ENCODE peak calls at places on chromosomes 16 and 17, in six cellular contexts. One of them, this sample, is unnamed.

GRCh38 chr16:70294385-70295029 is 4.5 kb upstream of the DDX19B start:
- DNase-seq in lower leg skin: no peak
- DNase-seq in cardiac muscle cell: no peak
- DNase-seq in neural progenitor cell: no peak
- DNase-seq in CD8-positive, alpha-beta T cell: no peak
- DNase-seq in A549: no peak
- DNase-seq in this sample: no peak

GRCh38 chr17:65723356-65723928 is 162.0 kb upstream of the AXIN2 start:
- DNase-seq in lower leg skin: no peak
- DNase-seq in cardiac muscle cell: no peak
- DNase-seq in neural progenitor cell: no peak
- DNase-seq in CD8-positive, alpha-beta T cell: no peak
- DNase-seq in A549: no peak
- DNase-seq in this sample: peak; percentile 37

GRCh38 chr16:85192233-85192632 is 80.0 kb upstream of the CIBAR2 start:
- DNase-seq in lower leg skin: no peak
- DNase-seq in cardiac muscle cell: no peak
- DNase-seq in neural progenitor cell: no peak
- DNase-seq in CD8-positive, alpha-beta T cell: no peak
- DNase-seq in A549: no peak
- DNase-seq in this sample: no peak

GRCh38 chr16:78249056-78249455 is 149.6 kb downstream of the WWOX start:
- DNase-seq in lower leg skin: no peak
- DNase-seq in cardiac muscle cell: peak; percentile 53
- DNase-seq in neural progenitor cell: peak; percentile 73
- DNase-seq in CD8-positive, alpha-beta T cell: no peak
- DNase-seq in A549: no peak
- DNase-seq in this sample: no peak

GRCh38 chr17:49016775-49017463 is 19.7 kb downstream of the IGF2BP1 start:
- DNase-seq in lower leg skin: no peak
- DNase-seq in cardiac muscle cell: peak; percentile 33
- DNase-seq in neural progenitor cell: no peak
- DNase-seq in CD8-positive, alpha-beta T cell: no peak
- DNase-seq in A549: peak; percentile 95
- DNase-seq in this sample: peak; percentile 82

GRCh38 chr17:42980766-42981397 is 517 bp downstream of the RUNDC1 start:
- DNase-seq in lower leg skin: no peak
- DNase-seq in cardiac muscle cell: peak; percentile 77
- DNase-seq in neural progenitor cell: peak; percentile 78
- DNase-seq in CD8-positive, alpha-beta T cell: peak; percentile 27
- DNase-seq in A549: peak; percentile 76
- DNase-seq in this sample: peak; percentile 34

GRCh38 chr17:64573214-64573613 is 66.4 kb downstream of the CEP95 start:
- DNase-seq in lower leg skin: no peak
- DNase-seq in cardiac muscle cell: no peak
- DNase-seq in neural progenitor cell: no peak
- DNase-seq in CD8-positive, alpha-beta T cell: no peak
- DNase-seq in A549: no peak
- DNase-seq in this sample: no peak

GRCh38 chr17:76384987-76385891 is 830 bp downstream of the SPHK1 start:
- DNase-seq in lower leg skin: no peak
- DNase-seq in cardiac muscle cell: peak; percentile 54
- DNase-seq in neural progenitor cell: peak; percentile 47
- DNase-seq in CD8-positive, alpha-beta T cell: peak; percentile 10
- DNase-seq in A549: peak; percentile 77
- DNase-seq in this sample: peak; percentile 69

GRCh38 chr16:383326-384020 is 1.7 kb upstream of the PGAP6 start:
- DNase-seq in lower leg skin: no peak
- DNase-seq in cardiac muscle cell: peak; percentile 42
- DNase-seq in neural progenitor cell: peak; percentile 67
- DNase-seq in CD8-positive, alpha-beta T cell: no peak
- DNase-seq in A549: no peak
- DNase-seq in this sample: no peak

GRCh38 chr16:72202014-72202413 is 30.1 kb upstream of the PMFBP1 start:
- DNase-seq in lower leg skin: no peak
- DNase-seq in cardiac muscle cell: no peak
- DNase-seq in neural progenitor cell: no peak
- DNase-seq in CD8-positive, alpha-beta T cell: no peak
- DNase-seq in A549: no peak
- DNase-seq in this sample: no peak

GRCh38 chr17:49505854-49506253 is 10.8 kb downstream of the NGFR start:
- DNase-seq in lower leg skin: no peak
- DNase-seq in cardiac muscle cell: no peak
- DNase-seq in neural progenitor cell: no peak
- DNase-seq in CD8-positive, alpha-beta T cell: no peak
- DNase-seq in A549: no peak
- DNase-seq in this sample: no peak

GRCh38 chr17:15213381-15214087 is 51.6 kb downstream of the PMP22 start:
- DNase-seq in lower leg skin: no peak
- DNase-seq in cardiac muscle cell: peak; percentile 55
- DNase-seq in neural progenitor cell: peak; percentile 68
- DNase-seq in CD8-positive, alpha-beta T cell: no peak
- DNase-seq in A549: no peak
- DNase-seq in this sample: peak; percentile 41

GRCh38 chr16:4415538-4416199 is 727 bp downstream of the CORO7 start:
- DNase-seq in lower leg skin: no peak
- DNase-seq in cardiac muscle cell: peak; percentile 27
- DNase-seq in neural progenitor cell: peak; percentile 46
- DNase-seq in CD8-positive, alpha-beta T cell: peak; percentile 35
- DNase-seq in A549: peak; percentile 54
- DNase-seq in this sample: no peak
- TF ChIP-seq CTCF in lower leg skin: no peak
- TF ChIP-seq CTCF in cardiac muscle cell: no peak
- TF ChIP-seq CTCF in neural progenitor cell: peak; percentile 11
- TF ChIP-seq CTCF in CD8-positive, alpha-beta T cell: no peak
- TF ChIP-seq CTCF in A549: no peak
- TF ChIP-seq CTCF in this sample: peak; percentile 0

GRCh38 chr16:12188674-12189249 is 212.2 kb downstream of the SNX29 start:
- DNase-seq in lower leg skin: no peak
- DNase-seq in cardiac muscle cell: no peak
- DNase-seq in neural progenitor cell: no peak
- DNase-seq in CD8-positive, alpha-beta T cell: no peak
- DNase-seq in A549: no peak
- DNase-seq in this sample: peak; percentile 80
- H3K4me3 ChIP-seq in lower leg skin: no peak overlapping the region
- H3K4me3 ChIP-seq in cardiac muscle cell: no peak overlapping the region
- H3K4me3 ChIP-seq in neural progenitor cell: no peak overlapping the region
- H3K4me3 ChIP-seq in CD8-positive, alpha-beta T cell: no peak overlapping the region
- H3K4me3 ChIP-seq in A549: no peak overlapping the region
- H3K4me3 ChIP-seq in this sample: no peak overlapping the region

DNA sequence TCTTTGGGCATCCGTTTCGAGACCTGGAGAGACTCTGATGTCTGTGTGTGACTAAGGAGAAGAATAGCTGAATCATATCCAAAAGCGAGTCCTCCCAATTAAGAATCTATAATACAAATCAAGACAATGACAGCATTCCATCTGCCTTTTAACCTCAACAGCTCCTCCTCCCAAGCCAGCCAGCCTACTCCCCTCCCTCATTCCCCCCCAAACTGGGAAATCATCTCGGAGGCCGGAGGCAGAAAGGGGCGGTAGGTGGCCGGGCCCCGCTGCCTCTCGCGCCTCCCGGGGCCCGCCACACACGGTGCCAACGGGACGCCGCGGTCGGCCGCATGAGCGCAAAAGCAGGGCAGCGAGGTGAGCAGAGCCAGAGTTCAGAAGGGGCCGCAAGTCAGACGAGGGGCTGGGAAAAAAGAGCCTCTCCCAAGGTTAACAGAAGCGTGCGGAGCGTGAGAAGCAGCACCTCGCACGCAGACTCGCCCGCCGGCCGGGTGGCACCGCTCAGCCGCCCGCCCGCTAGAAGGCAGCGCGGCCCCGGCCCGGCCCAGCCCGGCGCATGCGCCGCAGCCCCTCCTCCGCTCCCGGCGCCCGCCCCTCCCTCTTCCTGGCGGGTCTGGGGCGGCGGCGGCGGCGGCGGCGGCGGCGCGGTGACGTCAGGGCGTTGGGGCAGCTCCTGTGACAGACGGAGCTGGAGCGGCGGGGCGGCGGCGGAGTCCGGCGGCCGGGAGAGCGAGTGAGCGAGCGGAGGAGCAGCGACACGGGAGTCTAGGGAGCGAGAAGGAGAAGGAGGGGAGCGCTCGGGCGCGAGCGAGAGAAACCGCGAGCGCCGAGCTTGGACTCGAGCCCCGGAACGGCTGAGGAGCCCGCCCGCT is at the start of gene PAFAH1B1:
- DNase-seq in lower leg skin: peak; percentile 83
- DNase-seq in cardiac muscle cell: peak; percentile 95
- DNase-seq in neural progenitor cell: peak; percentile 97
- DNase-seq in CD8-positive, alpha-beta T cell: peak; percentile 95
- DNase-seq in A549: peak; percentile 92
- DNase-seq in this sample: peak; percentile 90
- TF ChIP-seq CTCF in lower leg skin: no peak
- TF ChIP-seq CTCF in cardiac muscle cell: no peak
- TF ChIP-seq CTCF in neural progenitor cell: peak; percentile 20
- TF ChIP-seq CTCF in CD8-positive, alpha-beta T cell: no peak
- TF ChIP-seq CTCF in A549: peak; percentile 23
- TF ChIP-seq CTCF in this sample: no peak

GRCh38 chr16:1532771-1533170 is 695 bp upstream of the TMEM204 start:
- DNase-seq in lower leg skin: no peak
- DNase-seq in cardiac muscle cell: no peak
- DNase-seq in neural progenitor cell: no peak
- DNase-seq in CD8-positive, alpha-beta T cell: no peak
- DNase-seq in A549: no peak
- DNase-seq in this sample: no peak

GRCh38 chr16:1531638-1531910 is 1.9 kb upstream of the TMEM204 start:
- DNase-seq in lower leg skin: no peak
- DNase-seq in cardiac muscle cell: no peak
- DNase-seq in neural progenitor cell: no peak
- DNase-seq in CD8-positive, alpha-beta T cell: no peak
- DNase-seq in A549: no peak
- DNase-seq in this sample: no peak

GRCh38 chr16:1532081-1532760 is 1.2 kb upstream of the TMEM204 start:
- DNase-seq in lower leg skin: peak; percentile 71
- DNase-seq in cardiac muscle cell: no peak
- DNase-seq in neural progenitor cell: no peak
- DNase-seq in CD8-positive, alpha-beta T cell: no peak
- DNase-seq in A549: no peak
- DNase-seq in this sample: peak; percentile 65

GRCh38 chr16:1534021-1535020 is 855 bp downstream of the TMEM204 start:
- DNase-seq in lower leg skin: no peak
- DNase-seq in cardiac muscle cell: no peak
- DNase-seq in neural progenitor cell: no peak
- DNase-seq in CD8-positive, alpha-beta T cell: no peak
- DNase-seq in A549: no peak
- DNase-seq in this sample: peak; percentile 29

DNA sequence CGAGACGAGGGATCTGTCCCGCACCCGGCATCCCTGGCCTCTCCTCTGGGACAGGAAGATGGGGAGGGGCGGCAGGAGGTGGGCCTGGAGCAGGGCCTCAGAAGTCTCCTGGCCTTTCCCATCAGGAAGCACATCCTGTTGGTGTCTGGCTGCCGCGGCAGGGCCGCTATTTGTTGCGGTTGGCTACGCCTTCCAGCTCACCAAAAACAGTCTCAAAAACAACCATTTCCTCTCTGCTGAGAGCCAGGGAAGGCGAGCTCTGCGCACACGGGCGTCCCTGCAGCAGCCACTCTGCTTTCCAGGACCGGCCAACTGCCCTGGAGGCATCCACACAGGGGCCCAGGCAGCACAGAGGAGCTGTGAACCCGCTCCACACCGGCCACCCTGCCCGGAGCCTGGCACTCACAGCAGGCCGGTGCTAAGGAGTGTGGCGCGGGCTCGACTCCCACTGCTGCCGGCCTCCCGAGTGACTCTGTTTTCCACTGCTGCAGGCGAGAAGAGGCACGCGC is at the start of gene TMEM204:
- DNase-seq in lower leg skin: peak; percentile 69
- DNase-seq in cardiac muscle cell: no peak
- DNase-seq in neural progenitor cell: no peak
- DNase-seq in CD8-positive, alpha-beta T cell: peak; percentile 34
- DNase-seq in A549: no peak
- DNase-seq in this sample: peak; percentile 89
- H3K4me3 ChIP-seq in lower leg skin: peak within 1 kb of the TSS; percentile 50
- H3K4me3 ChIP-seq in cardiac muscle cell: no peak within 1 kb of the TSS
- H3K4me3 ChIP-seq in neural progenitor cell: no peak within 1 kb of the TSS
- H3K4me3 ChIP-seq in CD8-positive, alpha-beta T cell: peak within 1 kb of the TSS; percentile 78
- H3K4me3 ChIP-seq in A549: no peak within 1 kb of the TSS
- H3K4me3 ChIP-seq in this sample: peak within 1 kb of the TSS; percentile 78

DNA sequence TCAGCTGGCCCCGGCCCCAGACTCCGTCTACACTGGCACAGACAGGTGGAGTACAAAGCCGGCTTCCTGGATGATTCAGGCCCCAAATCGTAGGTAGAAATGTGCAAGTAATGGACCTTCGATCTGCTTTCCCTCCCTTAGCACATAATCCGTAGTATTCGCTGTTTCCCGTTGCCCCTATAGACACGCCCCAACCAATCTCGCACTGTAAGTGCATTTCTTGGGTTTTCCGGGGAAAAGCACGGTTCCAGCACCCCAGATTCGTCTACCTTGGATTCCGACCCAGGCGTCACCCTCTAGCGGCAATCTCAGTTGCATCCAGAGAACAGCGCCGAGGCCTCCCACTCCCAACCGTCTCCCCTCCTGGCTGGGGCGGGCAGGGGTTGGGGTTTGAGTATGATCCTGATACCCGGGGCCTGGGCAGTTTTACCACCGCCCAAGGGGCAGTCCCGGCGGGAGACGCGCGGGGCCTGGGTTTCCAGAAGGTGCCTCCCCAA is 12.1 kb upstream of the FOXF1 start:
- DNase-seq in lower leg skin: no peak
- DNase-seq in cardiac muscle cell: no peak
- DNase-seq in neural progenitor cell: peak; percentile 63
- DNase-seq in CD8-positive, alpha-beta T cell: no peak
- DNase-seq in A549: no peak
- DNase-seq in this sample: no peak
- TF ChIP-seq CTCF in lower leg skin: no peak
- TF ChIP-seq CTCF in cardiac muscle cell: peak; percentile 6
- TF ChIP-seq CTCF in neural progenitor cell: peak; percentile 24
- TF ChIP-seq CTCF in CD8-positive, alpha-beta T cell: no peak
- TF ChIP-seq CTCF in A549: no peak
- TF ChIP-seq CTCF in this sample: no peak

GRCh38 chr17:37747222-37747621 is 2.4 kb upstream of the HNF1B start:
- DNase-seq in lower leg skin: no peak
- DNase-seq in cardiac muscle cell: no peak
- DNase-seq in neural progenitor cell: no peak
- DNase-seq in CD8-positive, alpha-beta T cell: no peak
- DNase-seq in A549: no peak
- DNase-seq in this sample: no peak

GRCh38 chr17:37744961-37745800 is at the start of gene HNF1B:
- DNase-seq in lower leg skin: no peak
- DNase-seq in cardiac muscle cell: no peak
- DNase-seq in neural progenitor cell: peak; percentile 56
- DNase-seq in CD8-positive, alpha-beta T cell: no peak
- DNase-seq in A549: peak; percentile 76
- DNase-seq in this sample: no peak

GRCh38 chr17:37744633-37744927 is 279 bp downstream of the HNF1B start:
- DNase-seq in lower leg skin: no peak
- DNase-seq in cardiac muscle cell: no peak
- DNase-seq in neural progenitor cell: no peak
- DNase-seq in CD8-positive, alpha-beta T cell: no peak
- DNase-seq in A549: peak; percentile 58
- DNase-seq in this sample: no peak

GRCh38 chr17:37746617-37747016 is 1.8 kb upstream of the HNF1B start:
- DNase-seq in lower leg skin: no peak
- DNase-seq in cardiac muscle cell: no peak
- DNase-seq in neural progenitor cell: no peak
- DNase-seq in CD8-positive, alpha-beta T cell: no peak
- DNase-seq in A549: no peak
- DNase-seq in this sample: no peak

GRCh38 chr17:37745801-37746426 is 1.1 kb upstream of the HNF1B start:
- DNase-seq in lower leg skin: no peak
- DNase-seq in cardiac muscle cell: no peak
- DNase-seq in neural progenitor cell: no peak
- DNase-seq in CD8-positive, alpha-beta T cell: no peak
- DNase-seq in A549: no peak
- DNase-seq in this sample: no peak
- H3K4me3 ChIP-seq in lower leg skin: no peak overlapping the region
- H3K4me3 ChIP-seq in cardiac muscle cell: no peak overlapping the region
- H3K4me3 ChIP-seq in neural progenitor cell: no peak overlapping the region
- H3K4me3 ChIP-seq in CD8-positive, alpha-beta T cell: no peak overlapping the region
- H3K4me3 ChIP-seq in A549: peak overlapping the region; percentile 67
- H3K4me3 ChIP-seq in this sample: no peak overlapping the region

GRCh38 chr17:58270476-58271290 is 10.1 kb downstream of the MPO start:
- DNase-seq in lower leg skin: no peak
- DNase-seq in cardiac muscle cell: no peak
- DNase-seq in neural progenitor cell: no peak
- DNase-seq in CD8-positive, alpha-beta T cell: no peak
- DNase-seq in A549: no peak
- DNase-seq in this sample: no peak
- TF ChIP-seq CTCF in lower leg skin: no peak
- TF ChIP-seq CTCF in cardiac muscle cell: peak; percentile 13
- TF ChIP-seq CTCF in neural progenitor cell: peak; percentile 32
- TF ChIP-seq CTCF in CD8-positive, alpha-beta T cell: no peak
- TF ChIP-seq CTCF in A549: no peak
- TF ChIP-seq CTCF in this sample: no peak

This sample was measured in AG10803.